ENCODE peak calls at places on chromosomes 6 and 20, in four cellular contexts. S is endothelial cell, Q is cardiac fibroblast, O is heart right ventricle. C is an unnamed sample.

GRCh38 chr6:2636672-2637071 is 114.0 kb downstream of the MYLK4 start:
- DNase-seq in S (no peak), Q (no peak), O (no peak), C (no peak)

GRCh38 chr20:62816031-62816878 is 595 bp upstream of the COL9A3 start:
- DNase-seq in S (no peak), Q (no peak), O (no peak), C (peak)

GRCh38 chr6:169825558-169826225 is 74.3 kb downstream of the ERMARD start:
- DNase-seq in S (no peak), Q (no peak), O (no peak), C (no peak)

GRCh38 chr6:152356659-152357058 is 280.5 kb downstream of the SYNE1 start:
- DNase-seq in S (peak), Q (peak), O (no peak), C (no peak)

GRCh38 chr6:156423075-156423474 is 354.1 kb upstream of the ARID1B start:
- DNase-seq in S (no peak), Q (no peak), O (no peak), C (no peak)

GRCh38 chr6:52423971-52424381 is 3.8 kb downstream of the EFHC1 start:
- DNase-seq in S (no peak), Q (peak), O (no peak), C (no peak)

GRCh38 chr6:37004044-37004984 is 1.1 kb upstream of the FGD2 start:
- DNase-seq in S (no peak), Q (no peak), O (no peak), C (no peak)

GRCh38 chr6:145763742-145764141 is 28.4 kb upstream of the EPM2A start:
- DNase-seq in S (no peak), Q (no peak), O (no peak), C (no peak)

GRCh38 chr6:43811101-43812099 is 41.4 kb downstream of the VEGFA start:
- DNase-seq in S (no peak), Q (no peak), O (no peak), C (no peak)

GRCh38 chr6:33966536-33966935 is 162.7 kb upstream of the MLN start:
- DNase-seq in S (no peak), Q (no peak), O (no peak), C (no peak)

GRCh38 chr6:98641929-98642328 is 192.4 kb upstream of the POU3F2 start:
- DNase-seq in S (no peak), Q (no peak), O (no peak), C (no peak)

GRCh38 chr20:46176744-46177378 is 58.7 kb downstream of the CD40 start:
- DNase-seq in S (no peak), Q (no peak), O (no peak), C (no peak)

DNA sequence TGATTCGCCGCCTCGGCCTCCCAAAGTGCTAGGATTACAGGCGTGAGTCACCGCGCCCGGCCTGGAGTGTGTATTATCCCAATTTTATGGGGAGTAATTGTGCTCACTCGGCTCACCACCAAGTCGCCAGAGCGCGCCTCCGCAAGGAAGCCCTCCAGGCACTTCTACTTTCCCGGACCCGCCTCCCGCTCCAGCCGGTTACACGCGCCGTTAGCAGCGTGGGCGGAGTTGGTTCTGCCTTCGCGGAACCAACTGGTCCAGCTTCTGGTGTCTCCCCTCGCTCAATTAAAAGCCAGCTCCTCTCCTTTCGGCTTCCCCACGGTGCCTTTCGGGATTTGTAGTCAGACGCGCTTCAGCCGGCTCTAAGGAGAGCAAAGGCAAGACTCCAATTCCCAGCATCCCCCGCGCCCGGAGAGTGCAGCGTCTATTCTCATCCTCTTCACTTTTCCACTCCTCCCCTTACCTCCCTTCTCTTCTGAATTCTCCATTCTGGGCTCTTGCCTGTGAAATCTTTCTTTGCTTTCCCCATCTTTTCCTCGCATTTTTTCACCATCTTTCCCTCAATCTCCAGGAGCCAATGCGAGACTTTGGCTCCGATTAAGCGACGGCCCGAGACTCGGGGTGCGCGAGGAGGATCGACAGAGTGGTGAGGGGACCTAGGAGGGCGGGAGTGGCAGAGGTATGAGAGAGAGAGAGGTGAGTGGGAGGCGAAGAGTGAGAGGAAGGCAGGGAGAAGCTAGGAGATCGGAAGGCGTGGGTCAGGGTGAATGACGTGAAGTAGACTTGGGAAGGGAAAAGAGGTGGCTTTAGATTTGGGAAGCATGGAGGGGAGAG is at the start of gene GTF2H4:
- DNase-seq in S (peak), Q (peak), O (peak), C (peak)
- TF ChIP-seq CTCF in S (no peak), Q (no peak), O (no peak), C (no peak)

GRCh38 chr6:13397359-13398080 is 69.2 kb upstream of the TBC1D7 start:
- DNase-seq in S (no peak), Q (no peak), O (no peak), C (no peak)
- TF ChIP-seq CTCF in S (no peak), Q (peak), O (no peak), C (no peak)

GRCh38 chr6:50815436-50816114 is 3.1 kb upstream of the TFAP2B start:
- DNase-seq in S (no peak), Q (peak), O (no peak), C (no peak)
- TF ChIP-seq CTCF in S (no peak), Q (peak), O (no peak), C (no peak)

DNA sequence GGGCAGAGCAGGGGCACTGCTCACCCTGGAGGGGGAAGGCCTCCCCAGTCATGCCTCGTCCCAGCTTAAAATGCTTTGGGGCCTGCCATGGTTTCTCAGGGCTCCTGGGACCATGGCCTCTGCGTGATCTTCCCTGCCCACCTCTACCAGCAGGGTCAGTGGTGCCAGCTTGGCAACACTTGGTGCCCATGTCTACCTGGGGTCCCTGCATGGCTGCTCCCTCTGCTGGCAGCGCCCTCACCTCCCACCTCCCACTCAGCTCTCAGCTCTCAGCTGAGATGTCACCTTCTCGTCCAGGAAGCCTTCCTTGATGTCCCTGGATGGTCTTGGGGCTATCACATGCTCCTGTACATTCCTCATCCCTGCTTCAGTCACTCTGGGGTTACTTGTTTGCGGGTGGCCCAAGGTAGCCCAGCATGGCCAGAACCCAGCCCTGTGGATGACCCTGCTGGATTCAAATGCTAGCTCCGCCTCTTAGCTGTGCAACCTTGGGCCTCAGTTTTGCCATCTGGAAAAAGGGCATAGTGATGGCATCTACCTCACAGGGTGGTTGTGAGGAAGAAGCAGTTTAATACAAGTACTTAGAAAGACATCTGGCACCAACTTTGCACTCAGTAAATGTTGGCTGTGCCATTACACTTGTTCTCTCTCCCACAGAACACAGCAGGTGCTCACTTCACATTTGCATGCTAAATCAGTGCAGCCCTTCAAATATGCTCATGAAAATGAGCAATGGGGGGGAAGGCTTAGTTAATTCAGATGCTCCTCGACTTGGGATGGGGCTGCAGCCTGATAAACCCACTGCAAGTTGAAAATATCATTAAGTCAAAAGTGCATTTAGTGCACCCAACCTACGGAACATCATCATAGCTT is 53.5 kb upstream of the PTPN1 start:
- DNase-seq in S (no peak), Q (no peak), O (no peak), C (no peak)
- TF ChIP-seq CTCF in S (no peak), Q (peak), O (no peak), C (no peak)

GRCh38 chr6:108200631-108201030 is 34.8 kb downstream of the NR2E1 start:
- DNase-seq in S (no peak), Q (no peak), O (no peak), C (no peak)
- TF ChIP-seq CTCF in S (no peak), Q (no peak), O (no peak), C (no peak)

DNA sequence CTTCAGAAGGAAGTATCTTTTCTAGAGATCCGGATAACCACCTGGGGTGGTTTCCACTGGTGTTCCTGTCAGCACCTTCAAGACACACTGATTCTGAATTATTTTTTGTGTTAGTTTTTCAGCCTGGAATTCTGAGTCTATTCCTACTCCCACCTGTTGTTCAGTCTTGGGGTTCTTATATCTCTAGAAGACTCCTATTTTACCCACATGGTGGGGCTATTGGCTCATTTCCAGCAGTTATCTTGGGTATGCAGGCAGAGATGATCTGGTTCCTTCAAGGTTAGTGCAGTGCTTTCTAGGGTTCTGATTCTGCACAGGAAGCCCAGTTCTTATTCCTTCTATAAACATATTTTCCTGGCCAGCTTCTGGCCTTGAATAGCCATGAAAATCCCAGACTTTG is 175.6 kb upstream of the PDE7B start:
- DNase-seq in S (peak), Q (peak), O (no peak), C (peak)
- TF ChIP-seq CTCF in S (peak), Q (no peak), O (no peak), C (peak)

GRCh38 chr20:51335329-51335841 is 207.1 kb downstream of the NFATC2 start:
- DNase-seq in S (no peak), Q (peak), O (no peak), C (no peak)
- TF ChIP-seq CTCF in S (no peak), Q (no peak), O (no peak), C (no peak)

GRCh38 chr6:122789862-122790739 is 1.0 kb downstream of the SMPDL3A start:
- DNase-seq in S (no peak), Q (no peak), O (peak), C (peak)
- TF ChIP-seq CTCF in S (no peak), Q (peak), O (no peak), C (no peak)

DNA sequence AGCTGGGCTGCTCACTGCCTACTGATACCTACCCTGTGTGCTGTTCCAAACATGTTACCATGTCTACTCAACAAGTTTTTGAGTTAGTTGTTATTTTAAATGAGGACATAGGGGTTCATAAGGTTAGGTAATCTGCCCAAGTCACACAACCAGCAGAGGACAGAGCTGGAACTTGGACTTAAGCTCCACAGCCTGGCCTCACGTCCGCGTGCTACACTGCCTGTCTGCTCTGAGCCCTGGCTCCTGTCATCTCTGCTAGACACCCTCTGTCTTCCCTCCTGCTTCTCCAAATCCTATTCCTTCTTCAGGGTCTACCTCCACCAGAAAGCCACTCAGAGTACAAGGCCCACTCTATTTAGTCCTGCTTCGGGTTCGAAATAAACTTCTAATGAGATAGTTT is 18.2 kb downstream of the ANKRD66 start:
- DNase-seq in S (no peak), Q (no peak), O (no peak), C (no peak)
- TF ChIP-seq CTCF in S (no peak), Q (no peak), O (no peak), C (no peak)

GRCh38 chr6:166418691-166419143 is 36.0 kb upstream of the MPC1 start:
- DNase-seq in S (no peak), Q (no peak), O (no peak), C (no peak)

GRCh38 chr6:166422201-166422940 is 39.6 kb upstream of the MPC1 start:
- DNase-seq in S (no peak), Q (no peak), O (no peak), C (no peak)

GRCh38 chr6:166419268-166419667 is 36.5 kb upstream of the MPC1 start:
- DNase-seq in S (no peak), Q (peak), O (no peak), C (no peak)

GRCh38 chr6:166419717-166420116 is 37.0 kb upstream of the MPC1 start:
- DNase-seq in S (no peak), Q (no peak), O (no peak), C (no peak)

GRCh38 chr6:166420351-166420750 is 37.6 kb upstream of the MPC1 start:
- DNase-seq in S (no peak), Q (peak), O (no peak), C (no peak)
- TF ChIP-seq CTCF in S (no peak), Q (peak), O (no peak), C (no peak)